ENCODE peak calls at places on chromosomes 2 and 18, in ten cellular contexts. I is heart right ventricle; K is aorta; X is HCT116; B is thoracic aorta; H is CD4-positive, alpha-beta T cell; R is IMR-90; Y is Panc1; M is left lung; F is lower lobe of right lung. C is an unnamed sample.

GRCh38 chr2:187569042-187569441 is 14.8 kb upstream of the TFPI start:
- ATAC-seq in I (no peak), K (no peak), X (no peak), B (no peak), H (no peak), R (no peak), Y (no peak), M (no peak), F (no peak), C (no peak)

GRCh38 chr2:166170356-166170755 is 42.5 kb upstream of the SCN1A start:
- ATAC-seq in I (no peak), K (no peak), X (no peak), B (no peak), H (no peak), R (peak; percentile 50), Y (no peak), M (no peak), F (no peak), C (no peak)

GRCh38 chr2:62471816-62472215 is 34.2 kb downstream of the TMEM17 start:
- ATAC-seq in I (peak; percentile 58), K (peak; percentile 40), X (no peak), B (no peak), H (no peak), R (no peak), Y (no peak), M (no peak), F (no peak), C (no peak)

GRCh38 chr2:190903693-190904450 is 23.3 kb downstream of the GLS start:
- ATAC-seq in I (no peak), K (no peak), X (no peak), B (no peak), H (no peak), R (peak; percentile 63), Y (no peak), M (peak; percentile 34), F (no peak), C (no peak)

GRCh38 chr2:64914735-64915509 is 74.3 kb upstream of the SLC1A4 start:
- ATAC-seq in I (no peak), K (no peak), X (no peak), B (no peak), H (no peak), R (no peak), Y (no peak), M (no peak), F (no peak), C (peak; percentile 49)

GRCh38 chr18:56127322-56128099 is 510.9 kb downstream of the TXNL1 start:
- ATAC-seq in I (peak; percentile 46), K (no peak), X (no peak), B (no peak), H (no peak), R (no peak), Y (no peak), M (no peak), F (no peak), C (peak; percentile 46)

GRCh38 chr2:239264838-239265651 is 135.8 kb downstream of the HDAC4 start:
- ATAC-seq in I (peak; percentile 14), K (peak; percentile 69), X (peak; percentile 45), B (peak; percentile 33), H (peak; percentile 75), R (peak; percentile 49), Y (peak; percentile 48), M (peak; percentile 40), F (peak; percentile 55), C (peak; percentile 67)

GRCh38 chr18:45981852-45982251 is 14.7 kb upstream of the EPG5 start:
- ATAC-seq in I (no peak), K (no peak), X (no peak), B (no peak), H (no peak), R (no peak), Y (no peak), M (no peak), F (no peak), C (no peak)

GRCh38 chr2:149394864-149395263 is 64.5 kb downstream of the LYPD6 start:
- ATAC-seq in I (no peak), K (no peak), X (no peak), B (no peak), H (no peak), R (no peak), Y (no peak), M (no peak), F (no peak), C (no peak)

GRCh38 chr18:3027301-3027700 is 14.4 kb upstream of the LPIN2 start:
- ATAC-seq in I (no peak), K (no peak), X (no peak), B (no peak), H (no peak), R (no peak), Y (no peak), M (no peak), F (no peak), C (no peak)

GRCh38 chr18:3029215-3029972 is 16.4 kb upstream of the LPIN2 start:
- ATAC-seq in I (no peak), K (no peak), X (no peak), B (no peak), H (no peak), R (peak; percentile 87), Y (peak; percentile 11), M (no peak), F (no peak), C (no peak)

DNA sequence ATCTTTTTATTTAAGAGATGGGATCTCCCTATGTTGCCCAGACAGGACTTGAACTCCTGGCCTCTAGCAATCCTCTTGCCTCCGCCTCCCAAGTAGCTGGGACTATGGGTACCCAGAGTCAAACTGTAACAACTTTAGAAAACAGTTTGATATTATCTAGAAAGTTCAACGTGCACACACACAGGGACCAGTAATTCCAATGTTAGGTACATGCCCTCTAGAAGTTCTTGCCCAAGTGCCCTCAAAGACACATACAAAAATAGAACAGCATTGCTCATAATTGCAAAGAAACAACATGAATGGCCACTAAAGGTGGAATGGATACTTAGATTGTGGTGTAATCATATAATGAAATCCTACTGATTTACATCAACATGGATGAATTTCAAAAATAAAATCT is 12.6 kb upstream of the LPIN2 start:
- ATAC-seq in I (no peak), K (no peak), X (no peak), B (no peak), H (no peak), R (no peak), Y (no peak), M (peak; percentile 74), F (no peak), C (no peak)
- H3K27ac ChIP-seq in I (no peak overlapping the region), K (no peak overlapping the region), X (no peak overlapping the region), B (no peak overlapping the region), H (no peak overlapping the region), R (no peak overlapping the region), Y (no peak overlapping the region), M (no peak overlapping the region), F (no peak overlapping the region), C (no peak overlapping the region)

GRCh38 chr18:25815659-25816058 is 274.8 kb downstream of the SS18 start:
- ATAC-seq in I (no peak), K (no peak), X (no peak), B (no peak), H (no peak), R (no peak), Y (no peak), M (no peak), F (no peak), C (no peak)

GRCh38 chr18:25817571-25818237 is 272.7 kb downstream of the SS18 start:
- ATAC-seq in I (no peak), K (no peak), X (no peak), B (no peak), H (no peak), R (no peak), Y (no peak), M (no peak), F (no peak), C (no peak)

GRCh38 chr18:25814841-25815458 is 275.5 kb downstream of the SS18 start:
- ATAC-seq in I (no peak), K (no peak), X (no peak), B (no peak), H (no peak), R (no peak), Y (no peak), M (no peak), F (no peak), C (no peak)

DNA sequence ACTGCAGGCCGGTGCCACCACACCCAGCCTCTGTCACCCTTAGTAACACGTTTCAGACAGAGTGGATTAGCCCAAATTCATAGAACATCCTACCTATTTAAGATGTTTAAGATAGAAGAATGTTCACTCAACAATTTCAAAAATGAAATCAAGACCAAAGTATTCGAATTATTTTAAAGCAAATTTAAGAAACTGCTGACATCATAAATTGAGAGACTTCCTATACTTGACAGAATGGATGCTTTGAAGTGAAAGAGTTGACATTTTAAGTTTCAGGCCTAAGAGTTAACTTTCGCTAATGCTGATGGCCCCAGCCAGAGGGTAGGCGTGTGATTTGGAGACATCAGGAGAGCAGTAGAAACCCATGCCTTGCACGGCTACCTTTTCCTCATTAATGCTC is 271.9 kb downstream of the SS18 start:
- ATAC-seq in I (no peak), K (no peak), X (no peak), B (no peak), H (no peak), R (no peak), Y (no peak), M (no peak), F (no peak), C (no peak)
- H3K27ac ChIP-seq in I (no peak overlapping the region), K (no peak overlapping the region), X (no peak overlapping the region), B (no peak overlapping the region), H (no peak overlapping the region), R (no peak overlapping the region), Y (no peak overlapping the region), M (no peak overlapping the region), F (no peak overlapping the region), C (no peak overlapping the region)

DNA sequence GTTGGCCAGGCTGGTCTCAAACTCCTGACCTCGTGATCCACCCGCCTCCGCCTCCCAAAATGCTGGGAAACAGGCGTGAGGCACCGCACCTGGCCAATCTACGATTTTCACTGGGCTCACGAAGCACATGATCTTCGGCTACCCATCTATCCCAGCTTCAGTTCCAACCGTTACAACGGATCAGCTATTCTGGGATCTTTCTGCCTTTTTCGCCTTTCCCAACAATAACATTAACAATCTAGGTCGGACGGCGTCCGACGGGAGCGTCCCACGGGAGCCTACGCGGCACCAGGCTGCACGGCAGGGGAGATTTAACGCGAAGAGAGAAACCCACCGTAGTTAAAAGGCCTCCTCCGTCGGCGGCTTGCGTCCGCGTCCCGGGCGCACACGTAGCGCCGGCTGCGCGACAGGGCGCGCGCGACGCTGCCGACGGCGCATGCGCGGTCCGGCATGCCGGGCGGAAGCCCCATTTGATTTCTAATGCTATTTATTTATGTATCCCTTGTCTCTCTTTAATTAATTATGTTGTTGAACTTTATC is at the start of gene MSL3B:
- ATAC-seq in I (peak; percentile 46), K (no peak), X (peak; percentile 89), B (no peak), H (peak; percentile 94), R (peak; percentile 70), Y (peak; percentile 93), M (peak; percentile 81), F (peak; percentile 65), C (peak; percentile 28)
- H3K27ac ChIP-seq in I (no peak within 1 kb of the TSS), K (no peak within 1 kb of the TSS), X (peak within 1 kb of the TSS; percentile 73), B (no peak within 1 kb of the TSS), H (peak within 1 kb of the TSS; percentile 17), R (peak within 1 kb of the TSS; percentile 81), Y (peak within 1 kb of the TSS; percentile 85), M (no peak within 1 kb of the TSS), F (no peak within 1 kb of the TSS), C (peak within 1 kb of the TSS; percentile 70)

DNA sequence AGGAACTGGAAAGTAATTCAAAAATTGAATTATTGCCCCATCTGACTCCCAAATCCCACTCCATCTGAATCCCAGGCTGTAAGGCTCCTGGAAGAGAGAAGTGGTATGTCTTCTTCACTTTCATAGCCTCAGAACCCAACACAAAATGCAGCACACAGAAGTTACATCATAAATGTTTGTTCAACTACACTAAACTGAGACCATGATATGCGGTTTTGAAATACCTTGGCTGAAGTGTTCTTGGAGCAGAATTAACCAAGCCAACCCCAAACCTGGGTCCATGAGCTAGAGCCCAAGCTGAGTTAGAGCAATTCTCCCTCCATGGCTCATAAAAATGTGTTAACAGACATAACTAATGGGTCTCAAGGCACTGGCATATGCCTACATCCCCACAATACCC is 23.3 kb downstream of the NEB start:
- ATAC-seq in I (no peak), K (no peak), X (no peak), B (no peak), H (no peak), R (no peak), Y (no peak), M (peak; percentile 33), F (no peak), C (no peak)
- H3K27ac ChIP-seq in I (no peak overlapping the region), K (no peak overlapping the region), X (no peak overlapping the region), B (no peak overlapping the region), H (no peak overlapping the region), R (no peak overlapping the region), Y (no peak overlapping the region), M (no peak overlapping the region), F (no peak overlapping the region), C (no peak overlapping the region)

C was measured in gastroesophageal sphincter.